ENCODE peak calls at places on chromosomes 16 and 17, in six cellular contexts. C is body of pancreas, I is psoas muscle, J is upper lobe of right lung, S is cardiac muscle cell, F is Peyer's patch. X is an unnamed sample.
A peak's percentile ranks its signal among the peaks of the same experiment; 100 is the strongest.

GRCh38 chr17:74770498-74771318 is 5.4 kb downstream of the NAT9 start:
- DNase-seq in C (peak; percentile 89), I (peak; percentile 67), J (peak; percentile 88), S (peak; percentile 74), F (peak; percentile 81), X (no peak)

GRCh38 chr17:42002792-42003301 is 14.4 kb downstream of the DNAJC7 start:
- DNase-seq in C (no peak), I (no peak), J (no peak), S (no peak), F (no peak), X (no peak)

GRCh38 chr16:49274936-49275730 is 6.5 kb downstream of the CBLN1 start:
- DNase-seq in C (no peak), I (no peak), J (no peak), S (no peak), F (no peak), X (no peak)

GRCh38 chr17:77131919-77132318 is 8.8 kb upstream of the SEC14L1 start:
- DNase-seq in C (peak; percentile 58), I (no peak), J (no peak), S (no peak), F (no peak), X (no peak)

GRCh38 chr17:6823011-6823442 is 8.5 kb downstream of the TEKT1 start:
- DNase-seq in C (no peak), I (no peak), J (no peak), S (no peak), F (no peak), X (no peak)

GRCh38 chr16:74439685-74440084 is 18.4 kb upstream of the CLEC18B start:
- DNase-seq in C (no peak), I (no peak), J (no peak), S (no peak), F (no peak), X (no peak)

GRCh38 chr17:58969156-58969555 is 137.5 kb downstream of the TRIM37 start:
- DNase-seq in C (peak; percentile 20), I (no peak), J (no peak), S (no peak), F (no peak), X (no peak)

GRCh38 chr17:76872221-76872873 is 4.1 kb downstream of the MGAT5B start:
- DNase-seq in C (no peak), I (no peak), J (no peak), S (no peak), F (no peak), X (no peak)

GRCh38 chr16:12587646-12588277 is 215.9 kb downstream of the CPPED1 start:
- DNase-seq in C (no peak), I (no peak), J (no peak), S (no peak), F (no peak), X (no peak)

GRCh38 chr16:29784901-29785500 is 5.5 kb upstream of the KIF22 start:
- DNase-seq in C (peak; percentile 70), I (peak; percentile 80), J (peak; percentile 83), S (peak; percentile 61), F (peak; percentile 65), X (peak; percentile 86)

GRCh38 chr16:50702725-50703124 is 9.3 kb downstream of the NOD2 start:
- DNase-seq in C (no peak), I (no peak), J (no peak), S (no peak), F (no peak), X (no peak)

GRCh38 chr16:19136549-19137196 is 22.9 kb downstream of the ITPRIPL2 start:
- DNase-seq in C (peak; percentile 69), I (no peak), J (no peak), S (no peak), F (no peak), X (no peak)

GRCh38 chr17:30696234-30696633 is 128.3 kb downstream of the CRLF3 start:
- DNase-seq in C (no peak), I (no peak), J (no peak), S (no peak), F (no peak), X (no peak)

GRCh38 chr16:88003316-88003715 is 52.1 kb downstream of the BANP start:
- DNase-seq in C (no peak), I (no peak), J (no peak), S (no peak), F (no peak), X (no peak)

GRCh38 chr17:60613325-60613724 is 13.3 kb downstream of the PPM1D start:
- DNase-seq in C (no peak), I (no peak), J (peak; percentile 77), S (no peak), F (no peak), X (no peak)

GRCh38 chr16:4214215-4214621 is 27.7 kb downstream of the SRL start:
- DNase-seq in C (no peak), I (peak; percentile 62), J (no peak), S (no peak), F (no peak), X (no peak)

GRCh38 chr16:24102120-24102740 is 153.9 kb upstream of the CACNG3 start:
- DNase-seq in C (no peak), I (no peak), J (no peak), S (no peak), F (no peak), X (no peak)

GRCh38 chr17:49869038-49869374 is 21.1 kb upstream of the TAC4 start:
- DNase-seq in C (no peak), I (no peak), J (no peak), S (no peak), F (no peak), X (no peak)

GRCh38 chr17:74024871-74025531 is 178.5 kb upstream of the RPL38 start:
- DNase-seq in C (no peak), I (no peak), J (no peak), S (peak; percentile 55), F (no peak), X (no peak)

GRCh38 chr16:35176449-35176848 is 1717.0 kb downstream of the TP53TG3F start:
- DNase-seq in C (no peak), I (no peak), J (no peak), S (no peak), F (no peak), X (no peak)
- H3K9me3 ChIP-seq in C (no peaks in the 10 kb centered on the region), I (no peaks in the 10 kb centered on the region), J (no peaks in the 10 kb centered on the region), S (no peaks in the 10 kb centered on the region), F (no peaks in the 10 kb centered on the region), X (peaks cover 23% of the 10 kb centered on the region)

DNA sequence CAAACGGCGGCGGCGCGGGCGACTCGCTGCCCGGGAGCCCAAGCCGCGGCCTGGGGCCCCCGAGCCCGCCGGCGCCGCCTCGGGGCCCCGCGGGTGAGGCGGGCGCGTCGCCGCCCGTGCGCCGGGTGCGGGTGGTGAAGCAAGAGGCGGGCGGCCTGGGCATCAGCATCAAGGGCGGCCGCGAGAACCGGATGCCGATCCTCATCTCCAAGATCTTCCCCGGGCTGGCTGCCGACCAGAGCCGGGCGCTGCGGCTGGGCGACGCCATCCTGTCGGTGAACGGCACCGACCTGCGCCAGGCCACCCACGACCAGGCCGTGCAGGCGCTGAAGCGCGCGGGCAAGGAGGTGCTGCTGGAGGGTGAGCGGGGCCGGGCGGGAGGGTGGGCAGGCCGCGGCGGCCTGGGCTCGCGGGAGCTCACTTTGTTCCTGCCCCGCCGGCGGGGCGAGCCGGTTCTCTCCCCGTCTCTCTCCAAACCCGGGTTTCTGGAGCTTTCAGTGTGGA is 475 bp downstream of the SNTB2 start:
- DNase-seq in C (peak; percentile 61), I (peak; percentile 75), J (peak; percentile 85), S (peak; percentile 68), F (peak; percentile 51), X (no peak)
- H3K27ac ChIP-seq in C (peak overlapping the region; percentile 87), I (peak overlapping the region; percentile 80), J (peak overlapping the region; percentile 89), S (peak overlapping the region; percentile 78), F (peak overlapping the region; percentile 98), X (no peak overlapping the region)

DNA sequence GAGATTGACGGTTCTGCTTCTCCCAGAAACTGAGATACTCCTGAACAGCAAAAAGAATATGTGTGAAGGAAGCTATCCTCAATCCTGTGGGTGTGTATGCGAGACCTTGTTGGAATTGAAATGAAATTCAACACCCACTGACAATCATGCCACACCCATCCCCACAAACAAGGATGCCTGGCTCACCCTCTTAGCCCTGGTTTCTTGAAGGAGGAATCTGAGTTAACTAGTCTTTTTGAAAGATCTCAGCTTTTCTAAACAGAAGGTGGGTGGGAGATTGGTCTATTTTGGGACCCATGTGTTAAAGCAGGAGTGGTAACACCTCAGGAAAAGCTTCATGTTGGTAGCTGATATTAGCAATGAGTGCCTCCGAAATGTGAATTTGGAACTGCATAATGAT is 1244.5 kb downstream of the CDH11 start:
- DNase-seq in C (no peak), I (no peak), J (no peak), S (no peak), F (no peak), X (no peak)
- H3K4me1 ChIP-seq in C (no peaks in the 10 kb centered on the region), I (no peaks in the 10 kb centered on the region), J (no peaks in the 10 kb centered on the region), S (no peaks in the 10 kb centered on the region), F (no peaks in the 10 kb centered on the region), X (peaks cover 2% of the 10 kb centered on the region)

GRCh38 chr16:20510323-20510722 is 59.0 kb downstream of the ACSM2A start:
- DNase-seq in C (no peak), I (no peak), J (no peak), S (no peak), F (no peak), X (no peak)

GRCh38 chr16:20504418-20504817 is 53.1 kb downstream of the ACSM2A start:
- DNase-seq in C (no peak), I (no peak), J (no peak), S (no peak), F (no peak), X (no peak)

GRCh38 chr16:20507280-20507679 is 56.0 kb downstream of the ACSM2A start:
- DNase-seq in C (no peak), I (no peak), J (no peak), S (no peak), F (no peak), X (no peak)
- H3K9me3 ChIP-seq in C (peaks cover 11% of the 10 kb centered on the region), I (peaks cover 10% of the 10 kb centered on the region), J (no peaks in the 10 kb centered on the region), S (no peaks in the 10 kb centered on the region), F (no peaks in the 10 kb centered on the region), X (peaks cover 2% of the 10 kb centered on the region)

GRCh38 chr16:47375423-47375822 is 85.4 kb downstream of the ITFG1 start:
- DNase-seq in C (no peak), I (no peak), J (no peak), S (no peak), F (no peak), X (no peak)

GRCh38 chr16:47371615-47372014 is 89.2 kb downstream of the ITFG1 start:
- DNase-seq in C (no peak), I (no peak), J (no peak), S (no peak), F (no peak), X (no peak)

GRCh38 chr16:47370536-47370935 is 90.3 kb downstream of the ITFG1 start:
- DNase-seq in C (no peak), I (no peak), J (no peak), S (no peak), F (no peak), X (no peak)

GRCh38 chr16:47377156-47377555 is 83.7 kb downstream of the ITFG1 start:
- DNase-seq in C (no peak), I (no peak), J (no peak), S (no peak), F (no peak), X (no peak)

GRCh38 chr16:47374629-47375028 is 86.2 kb downstream of the ITFG1 start:
- DNase-seq in C (no peak), I (no peak), J (no peak), S (no peak), F (no peak), X (no peak)
- H3K27ac ChIP-seq in C (no peak overlapping the region), I (no peak overlapping the region), J (no peak overlapping the region), S (no peak overlapping the region), F (no peak overlapping the region), X (no peak overlapping the region)

X was measured in iPS DF 6.9.